ENCODE peak calls at places on chromosomes 11 and 22, in five cellular contexts. One of them, this sample, is unnamed.

GRCh38 chr22:31400023-31400397 is 606 bp downstream of the DRG1 start:
- DNase-seq in H1: no peak
- DNase-seq in K562: no peak
- DNase-seq in GM12878: no peak
- DNase-seq in HepG2: no peak
- DNase-seq in this sample: no peak

GRCh38 chr22:35582861-35583670 is 34.1 kb downstream of the MB start:
- DNase-seq in H1: no peak
- DNase-seq in K562: peak; percentile 78
- DNase-seq in GM12878: peak; percentile 7
- DNase-seq in HepG2: peak; percentile 59
- DNase-seq in this sample: peak; percentile 65

GRCh38 chr11:21264125-21264524 is 594.7 kb downstream of the NELL1 start:
- DNase-seq in H1: no peak
- DNase-seq in K562: no peak
- DNase-seq in GM12878: no peak
- DNase-seq in HepG2: no peak
- DNase-seq in this sample: no peak

GRCh38 chr11:77647906-77648305 is 10.3 kb upstream of the CLNS1A start:
- DNase-seq in H1: no peak
- DNase-seq in K562: no peak
- DNase-seq in GM12878: no peak
- DNase-seq in HepG2: no peak
- DNase-seq in this sample: no peak

GRCh38 chr22:25021976-25022711 is 69.6 kb downstream of the KIAA1671 start:
- DNase-seq in H1: no peak
- DNase-seq in K562: no peak
- DNase-seq in GM12878: no peak
- DNase-seq in HepG2: no peak
- DNase-seq in this sample: no peak

GRCh38 chr11:46380340-46381045 is 976 bp upstream of the MDK start:
- DNase-seq in H1: no peak
- DNase-seq in K562: peak; percentile 90
- DNase-seq in GM12878: no peak
- DNase-seq in HepG2: peak; percentile 78
- DNase-seq in this sample: peak; percentile 91

GRCh38 chr11:99513368-99513767 is 492.6 kb downstream of the CNTN5 start:
- DNase-seq in H1: no peak
- DNase-seq in K562: no peak
- DNase-seq in GM12878: no peak
- DNase-seq in HepG2: no peak
- DNase-seq in this sample: no peak

GRCh38 chr11:129268371-129268770 is 76.2 kb upstream of the ARHGAP32 start:
- DNase-seq in H1: no peak
- DNase-seq in K562: no peak
- DNase-seq in GM12878: no peak
- DNase-seq in HepG2: no peak
- DNase-seq in this sample: no peak

GRCh38 chr22:19501897-19502447 is 22.2 kb downstream of the CLDN5 start:
- DNase-seq in H1: no peak
- DNase-seq in K562: no peak
- DNase-seq in GM12878: no peak
- DNase-seq in HepG2: no peak
- DNase-seq in this sample: no peak

GRCh38 chr11:124798991-124799383 is 1.2 kb downstream of the MSANTD2 start:
- DNase-seq in H1: no peak
- DNase-seq in K562: no peak
- DNase-seq in GM12878: no peak
- DNase-seq in HepG2: no peak
- DNase-seq in this sample: no peak

GRCh38 chr11:45209480-45209879 is 63.0 kb downstream of the PRDM11 start:
- DNase-seq in H1: no peak
- DNase-seq in K562: no peak
- DNase-seq in GM12878: no peak
- DNase-seq in HepG2: no peak
- DNase-seq in this sample: no peak

GRCh38 chr11:44727373-44728084 is 767 bp downstream of the TSPAN18 start:
- DNase-seq in H1: no peak
- DNase-seq in K562: peak; percentile 87
- DNase-seq in GM12878: no peak
- DNase-seq in HepG2: peak; percentile 16
- DNase-seq in this sample: peak; percentile 86

DNA sequence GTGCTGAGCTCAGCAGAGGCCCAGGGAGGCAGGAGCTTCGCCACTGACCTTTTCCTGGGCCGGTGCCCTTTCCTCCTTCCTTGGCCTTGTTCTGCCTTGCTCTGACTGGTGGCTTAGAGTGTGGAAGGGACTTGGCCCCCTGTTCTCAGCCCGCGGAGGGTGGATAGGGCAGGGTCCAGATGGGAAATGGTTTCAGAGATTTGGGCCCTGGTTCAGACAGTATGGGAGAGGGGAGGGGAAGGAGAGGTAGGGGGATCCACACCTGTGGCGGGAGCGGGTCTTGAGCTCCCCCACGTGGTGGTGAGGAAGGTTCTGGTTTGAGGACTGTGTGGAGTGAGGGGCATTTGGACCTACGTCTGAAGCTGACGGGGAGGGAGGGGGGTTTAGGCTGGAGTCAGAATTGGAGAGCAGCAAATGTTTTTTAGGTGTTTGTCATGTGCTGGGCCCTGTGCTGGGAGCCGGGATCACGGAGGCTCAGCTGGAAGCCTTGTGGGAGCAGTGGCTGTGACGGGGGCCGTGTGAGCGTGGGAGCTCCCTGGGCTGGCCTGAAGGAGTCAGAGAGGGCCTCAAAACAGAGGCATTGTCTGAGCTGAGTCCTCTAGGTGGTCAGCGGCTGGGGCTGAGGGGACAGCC is 27.2 kb downstream of the SHANK3 start:
- DNase-seq in H1: peak; percentile 33
- DNase-seq in K562: peak; percentile 38
- DNase-seq in GM12878: no peak
- DNase-seq in HepG2: peak; percentile 60
- DNase-seq in this sample: peak; percentile 55
- TF ChIP-seq ATF2 in H1: no peak
- TF ChIP-seq ATF2 in K562: no peak
- TF ChIP-seq ATF2 in GM12878: no peak
- TF ChIP-seq ATF2 in HepG2: no peak
- TF ChIP-seq ATF2 in this sample: no peak

DNA sequence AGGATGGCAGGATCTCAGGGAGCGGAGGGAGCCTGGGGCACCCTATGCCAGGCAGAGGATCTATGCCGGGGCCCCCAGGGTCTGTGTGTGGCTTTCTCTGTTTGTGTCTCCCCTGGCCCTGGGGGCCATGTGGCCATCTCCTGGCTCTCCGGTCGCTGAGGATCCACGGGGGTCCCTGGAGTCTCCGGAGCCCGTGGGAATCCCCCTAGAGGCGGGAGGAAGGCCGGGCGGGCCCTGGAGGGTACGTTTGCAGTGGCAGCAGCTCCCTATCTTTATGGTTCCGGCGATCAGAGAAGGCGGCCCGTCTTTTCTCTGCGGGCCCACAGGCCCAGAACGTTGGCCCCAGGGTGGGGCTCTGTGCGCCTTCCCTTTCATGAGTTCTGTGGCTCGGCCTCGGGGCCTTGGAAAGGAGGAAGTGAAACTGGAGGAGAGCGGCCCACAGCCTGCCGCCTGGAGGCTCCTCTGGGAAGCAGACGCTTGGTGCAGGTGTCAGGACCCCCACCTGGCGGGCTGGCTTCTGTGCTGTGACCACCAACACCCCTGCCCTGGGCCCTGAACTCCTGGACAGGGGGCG is 82.1 kb downstream of the KCNQ1 start:
- DNase-seq in H1: no peak
- DNase-seq in K562: peak; percentile 27
- DNase-seq in GM12878: no peak
- DNase-seq in HepG2: no peak
- DNase-seq in this sample: peak; percentile 48
- TF ChIP-seq ATF2 in H1: no peak
- TF ChIP-seq ATF2 in K562: no peak
- TF ChIP-seq ATF2 in GM12878: no peak
- TF ChIP-seq ATF2 in HepG2: no peak
- TF ChIP-seq ATF2 in this sample: no peak

GRCh38 chr11:117998664-117999353 is 12.6 kb downstream of the IL10RA start:
- DNase-seq in H1: no peak
- DNase-seq in K562: no peak
- DNase-seq in GM12878: no peak
- DNase-seq in HepG2: no peak
- DNase-seq in this sample: no peak

GRCh38 chr11:117999354-117999993 is 13.3 kb downstream of the IL10RA start:
- DNase-seq in H1: no peak
- DNase-seq in K562: no peak
- DNase-seq in GM12878: no peak
- DNase-seq in HepG2: no peak
- DNase-seq in this sample: no peak

GRCh38 chr11:118000067-118000849 is 14.1 kb downstream of the IL10RA start:
- DNase-seq in H1: no peak
- DNase-seq in K562: no peak
- DNase-seq in GM12878: no peak
- DNase-seq in HepG2: no peak
- DNase-seq in this sample: no peak

GRCh38 chr11:117997436-117998200 is 11.4 kb downstream of the IL10RA start:
- DNase-seq in H1: no peak
- DNase-seq in K562: no peak
- DNase-seq in GM12878: no peak
- DNase-seq in HepG2: no peak
- DNase-seq in this sample: no peak

DNA sequence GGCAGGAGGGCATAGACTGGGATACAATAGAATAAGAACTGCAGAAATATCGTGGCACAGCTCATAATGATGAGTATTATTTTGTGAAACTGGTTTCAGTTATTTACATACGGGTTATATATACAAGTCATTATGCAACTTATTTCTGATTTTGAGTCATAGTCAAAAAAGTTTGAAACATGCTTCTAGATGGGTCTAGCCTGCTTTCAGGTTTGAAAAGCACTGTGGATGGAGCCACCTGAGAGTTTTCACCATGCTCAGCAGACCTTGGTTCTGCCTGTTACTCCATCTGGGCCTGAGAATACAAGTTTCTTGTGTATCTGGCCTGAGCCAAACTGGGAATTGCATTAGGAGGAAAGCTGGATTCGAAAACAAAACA is 12.0 kb downstream of the IL10RA start:
- DNase-seq in H1: no peak
- DNase-seq in K562: no peak
- DNase-seq in GM12878: peak; percentile 74
- DNase-seq in HepG2: no peak
- DNase-seq in this sample: no peak
- TF ChIP-seq ATF2 in H1: no peak
- TF ChIP-seq ATF2 in K562: no peak
- TF ChIP-seq ATF2 in GM12878: peak; percentile 88
- TF ChIP-seq ATF2 in HepG2: no peak
- TF ChIP-seq ATF2 in this sample: no peak

GRCh38 chr11:65612691-65613090 is 1.3 kb downstream of the MAP3K11 start:
- DNase-seq in H1: no peak
- DNase-seq in K562: no peak
- DNase-seq in GM12878: no peak
- DNase-seq in HepG2: no peak
- DNase-seq in this sample: no peak

GRCh38 chr11:65609711-65610110 is 4.3 kb downstream of the MAP3K11 start:
- DNase-seq in H1: no peak
- DNase-seq in K562: no peak
- DNase-seq in GM12878: no peak
- DNase-seq in HepG2: no peak
- DNase-seq in this sample: no peak

GRCh38 chr11:65611028-65611757 is 2.8 kb downstream of the MAP3K11 start:
- DNase-seq in H1: no peak
- DNase-seq in K562: no peak
- DNase-seq in GM12878: no peak
- DNase-seq in HepG2: no peak
- DNase-seq in this sample: no peak

GRCh38 chr11:65613091-65613928 is 711 bp downstream of the MAP3K11 start:
- DNase-seq in H1: no peak
- DNase-seq in K562: no peak
- DNase-seq in GM12878: no peak
- DNase-seq in HepG2: no peak
- DNase-seq in this sample: no peak

DNA sequence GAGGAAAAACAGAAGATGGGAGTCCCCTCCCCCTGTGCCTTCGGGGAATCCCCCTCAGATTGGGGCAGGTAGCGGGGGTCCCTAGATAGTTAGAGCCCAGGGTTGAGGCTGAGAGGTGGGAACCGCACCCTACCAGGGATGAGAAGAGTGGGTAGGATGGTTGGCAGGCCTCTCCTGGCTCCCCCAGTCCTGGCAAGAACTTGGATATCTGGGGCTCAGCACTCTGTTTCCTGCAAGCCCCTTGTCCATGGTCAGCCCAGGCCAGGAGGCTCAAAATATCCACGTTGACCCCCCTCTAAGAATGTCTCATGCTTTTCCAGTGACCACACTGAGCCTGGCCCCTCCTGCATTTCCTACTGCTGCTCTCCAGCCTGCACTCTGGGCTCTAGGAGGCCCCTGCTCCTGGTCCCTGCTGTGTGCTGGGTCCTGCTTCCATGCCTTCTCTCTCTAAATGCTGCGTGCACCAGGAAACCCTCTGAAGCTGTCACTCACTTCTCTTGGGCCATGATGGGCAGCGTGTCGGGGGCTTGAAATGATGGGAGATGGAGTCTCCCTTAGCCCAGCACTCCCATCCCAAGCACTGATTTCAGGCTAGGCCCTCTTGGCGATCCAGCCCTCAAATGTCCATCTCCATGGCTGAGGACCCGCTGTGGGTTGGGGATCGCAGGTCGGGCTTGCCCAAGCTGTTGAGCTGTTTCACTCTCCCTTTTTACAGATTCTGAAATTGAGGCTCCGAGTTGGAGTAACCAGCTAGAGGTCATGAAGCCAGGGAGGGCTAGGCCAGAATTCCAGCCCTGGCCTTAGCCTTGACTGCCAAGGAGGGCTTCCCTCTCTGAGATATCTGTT is 2.0 kb downstream of the MAP3K11 start:
- DNase-seq in H1: no peak
- DNase-seq in K562: no peak
- DNase-seq in GM12878: no peak
- DNase-seq in HepG2: no peak
- DNase-seq in this sample: no peak
- TF ChIP-seq ATF2 in H1: no peak
- TF ChIP-seq ATF2 in K562: no peak
- TF ChIP-seq ATF2 in GM12878: no peak
- TF ChIP-seq ATF2 in HepG2: no peak
- TF ChIP-seq ATF2 in this sample: no peak